ENCODE peak calls at places on chromosomes 11 and 22, in eight cellular contexts. L is upper lobe of right lung; C is adrenal gland; P is heart left ventricle; B is CD4-positive, CD25-positive, alpha-beta regulatory T cell; E is neuronal stem cell; K is tibial nerve; N is HepG2. H is an unnamed sample. For H3K27me3 and H3K4me1, the result is how much of the 10 kb centered on the place peaks cover.

GRCh38 chr11:47259178-47259977 is 1.6 kb downstream of the NR1H3 start:
- DNase-seq in C (no peak), L (no peak), K (no peak), E (no peak), B (peak), N (peak), P (peak), H (peak)

GRCh38 chr11:67295846-67296245 is 6.7 kb downstream of the ANKRD13D start:
- DNase-seq in K (no peak), C (no peak), N (no peak), L (no peak), P (no peak), B (peak), E (no peak), H (no peak)

GRCh38 chr22:21995660-21996059 is 13.1 kb upstream of the TOP3B start:
- DNase-seq in C (no peak), P (no peak), L (no peak), K (no peak), E (no peak), B (no peak), N (no peak), H (no peak)

GRCh38 chr22:31927562-31927961 is 16.8 kb upstream of the YWHAH start:
- DNase-seq in P (no peak), K (no peak), N (no peak), B (no peak), L (no peak), C (no peak), E (no peak), H (no peak)

GRCh38 chr11:6618117-6619020 is 853 bp downstream of the TPP1 start:
- DNase-seq in B (peak), E (no peak), K (no peak), C (peak), P (peak), N (peak), L (peak), H (peak)

GRCh38 chr11:134573857-134574256 is 161.8 kb upstream of the B3GAT1 start:
- DNase-seq in P (no peak), B (no peak), K (no peak), N (no peak), E (no peak), C (no peak), L (no peak), H (no peak)

GRCh38 chr11:35619030-35619753 is 932 bp downstream of the FJX1 start:
- DNase-seq in L (peak), K (no peak), B (peak), N (no peak), P (no peak), C (peak), E (peak), H (peak)

GRCh38 chr11:82980292-82980691 is 78.8 kb downstream of the DDIAS start:
- DNase-seq in E (no peak), N (no peak), B (no peak), L (no peak), P (no peak), K (no peak), C (no peak), H (no peak)

GRCh38 chr11:116485425-116485824 is 287.4 kb downstream of the BUD13 start:
- DNase-seq in K (no peak), C (no peak), L (no peak), E (no peak), N (peak), B (no peak), P (no peak), H (peak)

GRCh38 chr22:50540352-50540751 is 5.3 kb upstream of the KLHDC7B start:
- DNase-seq in B (no peak), C (no peak), P (no peak), K (no peak), N (no peak), E (no peak), L (no peak), H (no peak)

GRCh38 chr11:64003807-64004589 is 17.8 kb downstream of the OTUB1 start:
- DNase-seq in P (no peak), K (no peak), N (no peak), C (no peak), L (no peak), B (no peak), E (no peak), H (no peak)

DNA sequence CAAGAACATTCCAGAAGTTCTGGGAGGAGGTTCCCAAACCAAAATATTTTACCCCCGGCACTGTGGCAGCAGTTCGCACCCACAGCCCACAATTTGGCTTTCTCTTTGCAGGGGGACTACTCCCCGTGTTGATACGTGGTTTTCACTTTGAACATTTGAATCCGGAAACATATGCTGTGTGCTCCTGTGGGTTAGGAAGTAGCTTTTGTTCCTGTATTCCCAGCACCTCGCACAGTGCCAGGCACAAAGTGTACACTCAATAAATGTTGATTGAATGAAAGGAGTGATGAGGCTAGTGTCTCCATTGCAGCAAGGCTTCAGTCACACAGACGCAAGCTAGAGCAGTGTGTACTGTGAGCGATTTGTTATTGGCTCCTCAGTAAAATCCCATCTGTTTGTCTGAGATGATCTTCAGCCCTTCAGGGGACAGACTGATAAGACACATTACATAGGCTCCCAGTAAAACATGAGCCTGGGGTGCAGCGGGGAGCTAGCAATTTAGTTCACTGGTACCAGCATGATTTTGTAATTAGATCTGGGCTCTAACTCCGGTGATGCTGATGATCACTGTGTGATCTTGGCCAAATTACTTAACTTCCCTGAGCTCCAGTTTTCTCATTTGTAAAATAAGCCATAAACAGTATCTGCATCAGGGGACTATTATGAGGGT is 2.2 kb downstream of the LAYN start:
- DNase-seq in P (no peak), N (no peak), E (no peak), L (no peak), B (no peak), K (no peak), C (no peak), H (no peak)
- H3K27me3 ChIP-seq in P (under half), N (under half), E (half or more), L (under half), B (under half), K (under half), C (under half), H (under half)

GRCh38 chr11:95082576-95083001 is 7.1 kb upstream of the ENDOD1 start:
- DNase-seq in L (no peak), C (no peak), K (no peak), B (no peak), P (no peak), N (no peak), E (no peak), H (no peak)

GRCh38 chr11:95087171-95087570 is 2.5 kb upstream of the ENDOD1 start:
- DNase-seq in N (no peak), K (no peak), B (no peak), E (no peak), L (no peak), P (no peak), C (no peak), H (no peak)

GRCh38 chr11:95084509-95084908 is 5.1 kb upstream of the ENDOD1 start:
- DNase-seq in P (no peak), B (peak), E (no peak), C (no peak), N (no peak), L (no peak), K (no peak), H (no peak)

GRCh38 chr11:95086116-95086515 is 3.5 kb upstream of the ENDOD1 start:
- DNase-seq in E (no peak), K (no peak), C (no peak), B (no peak), N (no peak), L (no peak), P (no peak), H (no peak)

GRCh38 chr11:95085117-95085825 is 4.4 kb upstream of the ENDOD1 start:
- DNase-seq in P (no peak), N (no peak), C (no peak), B (no peak), K (no peak), L (no peak), E (no peak), H (no peak)
- H3K4me1 ChIP-seq in P (under half), N (under half), C (under half), B (under half), K (under half), L (under half), E (under half), H (under half)

GRCh38 chr11:17734418-17734911 is at the start of gene KCNC1:
- DNase-seq in C (peak), P (no peak), L (peak), N (no peak), K (no peak), E (peak), B (no peak), H (peak)
- H3K27me3 ChIP-seq in C (under half), P (under half), L (half or more), N (under half), K (under half), E (under half), B (under half), H (half or more)

GRCh38 chr11:108034952-108035351 is 26.3 kb downstream of the CUL5 start:
- DNase-seq in L (no peak), C (no peak), N (no peak), E (no peak), B (no peak), K (no peak), P (no peak), H (no peak)

GRCh38 chr11:108034034-108034433 is 25.3 kb downstream of the CUL5 start:
- DNase-seq in L (no peak), P (no peak), B (no peak), C (no peak), N (no peak), E (no peak), K (no peak), H (no peak)

GRCh38 chr11:108035690-108036089 is 27.0 kb downstream of the CUL5 start:
- DNase-seq in N (no peak), C (no peak), K (no peak), L (no peak), E (no peak), P (no peak), B (no peak), H (no peak)

GRCh38 chr11:108037211-108037610 is 28.5 kb downstream of the CUL5 start:
- DNase-seq in B (no peak), N (no peak), E (no peak), C (no peak), L (no peak), K (no peak), P (no peak), H (no peak)

GRCh38 chr11:108032800-108033199 is 24.1 kb downstream of the CUL5 start:
- DNase-seq in B (no peak), E (no peak), P (no peak), N (no peak), C (no peak), K (no peak), L (no peak), H (no peak)
- H3K4me1 ChIP-seq in B (under half), E (under half), P (under half), N (under half), C (under half), K (under half), L (under half), H (under half)